ENCODE peak calls at places on chromosome 12, in ten cellular contexts. One of them, this sample, is unnamed.
A peak's percentile ranks its signal among the peaks of the same experiment; 100 is the strongest.

GRCh38 chr12:51511546-51512260 is 79.3 kb upstream of the SCN8A start:
- DNase-seq in A549: no peak
- DNase-seq in K562: no peak
- DNase-seq in mesendoderm: no peak
- DNase-seq in thoracic aorta: no peak
- DNase-seq in H1: no peak
- DNase-seq in CD8-positive, alpha-beta T cell: no peak
- DNase-seq in adipocyte: no peak
- DNase-seq in thyroid gland: no peak
- DNase-seq in NT2/D1: no peak
- DNase-seq in this sample: peak; percentile 17

GRCh38 chr12:69007166-69007857 is 74.3 kb upstream of the CPM start:
- DNase-seq in A549: no peak
- DNase-seq in K562: no peak
- DNase-seq in mesendoderm: no peak
- DNase-seq in thoracic aorta: no peak
- DNase-seq in H1: no peak
- DNase-seq in CD8-positive, alpha-beta T cell: no peak
- DNase-seq in adipocyte: peak; percentile 82
- DNase-seq in thyroid gland: peak; percentile 35
- DNase-seq in NT2/D1: peak; percentile 86
- DNase-seq in this sample: peak; percentile 72

GRCh38 chr12:16884056-16884455 is 278.1 kb upstream of the LMO3 start:
- DNase-seq in A549: no peak
- DNase-seq in K562: no peak
- DNase-seq in mesendoderm: no peak
- DNase-seq in thoracic aorta: no peak
- DNase-seq in H1: no peak
- DNase-seq in CD8-positive, alpha-beta T cell: no peak
- DNase-seq in adipocyte: no peak
- DNase-seq in thyroid gland: no peak
- DNase-seq in NT2/D1: no peak
- DNase-seq in this sample: no peak

GRCh38 chr12:53300187-53300586 is 692 bp downstream of the MYG1 start:
- DNase-seq in A549: no peak
- DNase-seq in K562: no peak
- DNase-seq in mesendoderm: peak; percentile 25
- DNase-seq in thoracic aorta: no peak
- DNase-seq in H1: no peak
- DNase-seq in CD8-positive, alpha-beta T cell: no peak
- DNase-seq in adipocyte: peak; percentile 48
- DNase-seq in thyroid gland: no peak
- DNase-seq in NT2/D1: no peak
- DNase-seq in this sample: no peak

GRCh38 chr12:29640589-29641345 is 143.0 kb downstream of the TMTC1 start:
- DNase-seq in A549: no peak
- DNase-seq in K562: no peak
- DNase-seq in mesendoderm: peak; percentile 84
- DNase-seq in thoracic aorta: no peak
- DNase-seq in H1: no peak
- DNase-seq in CD8-positive, alpha-beta T cell: no peak
- DNase-seq in adipocyte: peak; percentile 41
- DNase-seq in thyroid gland: no peak
- DNase-seq in NT2/D1: peak; percentile 88
- DNase-seq in this sample: peak; percentile 97

GRCh38 chr12:93902736-93903562 is 225.8 kb downstream of the CRADD start:
- DNase-seq in A549: no peak
- DNase-seq in K562: no peak
- DNase-seq in mesendoderm: no peak
- DNase-seq in thoracic aorta: no peak
- DNase-seq in H1: no peak
- DNase-seq in CD8-positive, alpha-beta T cell: no peak
- DNase-seq in adipocyte: no peak
- DNase-seq in thyroid gland: no peak
- DNase-seq in NT2/D1: no peak
- DNase-seq in this sample: no peak

GRCh38 chr12:130354407-130354806 is 16.7 kb downstream of the PIWIL1 start:
- DNase-seq in A549: no peak
- DNase-seq in K562: no peak
- DNase-seq in mesendoderm: peak; percentile 37
- DNase-seq in thoracic aorta: no peak
- DNase-seq in H1: no peak
- DNase-seq in CD8-positive, alpha-beta T cell: no peak
- DNase-seq in adipocyte: no peak
- DNase-seq in thyroid gland: peak; percentile 26
- DNase-seq in NT2/D1: no peak
- DNase-seq in this sample: peak; percentile 69

GRCh38 chr12:105212431-105212830 is 23.5 kb downstream of the APPL2 start:
- DNase-seq in A549: no peak
- DNase-seq in K562: no peak
- DNase-seq in mesendoderm: no peak
- DNase-seq in thoracic aorta: no peak
- DNase-seq in H1: no peak
- DNase-seq in CD8-positive, alpha-beta T cell: no peak
- DNase-seq in adipocyte: peak; percentile 67
- DNase-seq in thyroid gland: no peak
- DNase-seq in NT2/D1: no peak
- DNase-seq in this sample: no peak

GRCh38 chr12:53737951-53738833 is 10.9 kb upstream of the CALCOCO1 start:
- DNase-seq in A549: no peak
- DNase-seq in K562: peak; percentile 70
- DNase-seq in mesendoderm: peak; percentile 30
- DNase-seq in thoracic aorta: no peak
- DNase-seq in H1: peak; percentile 92
- DNase-seq in CD8-positive, alpha-beta T cell: peak; percentile 40
- DNase-seq in adipocyte: no peak
- DNase-seq in thyroid gland: peak; percentile 59
- DNase-seq in NT2/D1: no peak
- DNase-seq in this sample: peak; percentile 94

GRCh38 chr12:1093166-1093751 is 102.2 kb downstream of the ERC1 start:
- DNase-seq in A549: peak; percentile 20
- DNase-seq in K562: peak; percentile 12
- DNase-seq in mesendoderm: peak; percentile 78
- DNase-seq in thoracic aorta: no peak
- DNase-seq in H1: no peak
- DNase-seq in CD8-positive, alpha-beta T cell: no peak
- DNase-seq in adipocyte: peak; percentile 82
- DNase-seq in thyroid gland: no peak
- DNase-seq in NT2/D1: peak; percentile 74
- DNase-seq in this sample: peak; percentile 80

GRCh38 chr12:103962493-103962892 is 3.2 kb upstream of the TDG start:
- DNase-seq in A549: no peak
- DNase-seq in K562: no peak
- DNase-seq in mesendoderm: peak; percentile 57
- DNase-seq in thoracic aorta: no peak
- DNase-seq in H1: no peak
- DNase-seq in CD8-positive, alpha-beta T cell: no peak
- DNase-seq in adipocyte: no peak
- DNase-seq in thyroid gland: no peak
- DNase-seq in NT2/D1: no peak
- DNase-seq in this sample: no peak

GRCh38 chr12:57883057-57883456 is 36.5 kb upstream of the CTDSP2 start:
- DNase-seq in A549: no peak
- DNase-seq in K562: no peak
- DNase-seq in mesendoderm: no peak
- DNase-seq in thoracic aorta: no peak
- DNase-seq in H1: no peak
- DNase-seq in CD8-positive, alpha-beta T cell: no peak
- DNase-seq in adipocyte: no peak
- DNase-seq in thyroid gland: no peak
- DNase-seq in NT2/D1: no peak
- DNase-seq in this sample: no peak

GRCh38 chr12:14514946-14515345 is 52.7 kb downstream of the PLBD1 start:
- DNase-seq in A549: no peak
- DNase-seq in K562: no peak
- DNase-seq in mesendoderm: no peak
- DNase-seq in thoracic aorta: no peak
- DNase-seq in H1: no peak
- DNase-seq in CD8-positive, alpha-beta T cell: no peak
- DNase-seq in adipocyte: no peak
- DNase-seq in thyroid gland: no peak
- DNase-seq in NT2/D1: no peak
- DNase-seq in this sample: no peak

GRCh38 chr12:53063708-53064612 is 14.1 kb downstream of the TNS2 start:
- DNase-seq in A549: no peak
- DNase-seq in K562: no peak
- DNase-seq in mesendoderm: no peak
- DNase-seq in thoracic aorta: no peak
- DNase-seq in H1: no peak
- DNase-seq in CD8-positive, alpha-beta T cell: no peak
- DNase-seq in adipocyte: peak; percentile 72
- DNase-seq in thyroid gland: no peak
- DNase-seq in NT2/D1: no peak
- DNase-seq in this sample: peak; percentile 44

GRCh38 chr12:613996-614726 is 49.1 kb downstream of the NINJ2 start:
- DNase-seq in A549: no peak
- DNase-seq in K562: no peak
- DNase-seq in mesendoderm: peak; percentile 69
- DNase-seq in thoracic aorta: no peak
- DNase-seq in H1: peak; percentile 53
- DNase-seq in CD8-positive, alpha-beta T cell: peak; percentile 50
- DNase-seq in adipocyte: no peak
- DNase-seq in thyroid gland: no peak
- DNase-seq in NT2/D1: no peak
- DNase-seq in this sample: peak; percentile 86

GRCh38 chr12:645563-646071 is 17.6 kb downstream of the NINJ2 start:
- DNase-seq in A549: no peak
- DNase-seq in K562: no peak
- DNase-seq in mesendoderm: peak; percentile 35
- DNase-seq in thoracic aorta: no peak
- DNase-seq in H1: no peak
- DNase-seq in CD8-positive, alpha-beta T cell: no peak
- DNase-seq in adipocyte: peak; percentile 46
- DNase-seq in thyroid gland: peak; percentile 75
- DNase-seq in NT2/D1: no peak
- DNase-seq in this sample: peak; percentile 42

GRCh38 chr12:11719678-11720099 is 70.2 kb downstream of the ETV6 start:
- DNase-seq in A549: no peak
- DNase-seq in K562: no peak
- DNase-seq in mesendoderm: peak; percentile 95
- DNase-seq in thoracic aorta: peak; percentile 60
- DNase-seq in H1: no peak
- DNase-seq in CD8-positive, alpha-beta T cell: no peak
- DNase-seq in adipocyte: peak; percentile 87
- DNase-seq in thyroid gland: no peak
- DNase-seq in NT2/D1: peak; percentile 72
- DNase-seq in this sample: peak; percentile 84
- H3K4me1 ChIP-seq in A549: peaks cover 3% of the 10 kb centered on the region
- H3K4me1 ChIP-seq in K562: peaks cover 2% of the 10 kb centered on the region
- H3K4me1 ChIP-seq in mesendoderm: peaks cover 25% of the 10 kb centered on the region
- H3K4me1 ChIP-seq in thoracic aorta: peaks cover 29% of the 10 kb centered on the region
- H3K4me1 ChIP-seq in H1: peaks cover 17% of the 10 kb centered on the region
- H3K4me1 ChIP-seq in CD8-positive, alpha-beta T cell: no peaks in the 10 kb centered on the region
- H3K4me1 ChIP-seq in adipocyte: peaks cover 41% of the 10 kb centered on the region
- H3K4me1 ChIP-seq in thyroid gland: peaks cover 9% of the 10 kb centered on the region
- H3K4me1 ChIP-seq in NT2/D1: peaks cover 25% of the 10 kb centered on the region
- H3K4me1 ChIP-seq in this sample: peaks cover 50% of the 10 kb centered on the region

DNA sequence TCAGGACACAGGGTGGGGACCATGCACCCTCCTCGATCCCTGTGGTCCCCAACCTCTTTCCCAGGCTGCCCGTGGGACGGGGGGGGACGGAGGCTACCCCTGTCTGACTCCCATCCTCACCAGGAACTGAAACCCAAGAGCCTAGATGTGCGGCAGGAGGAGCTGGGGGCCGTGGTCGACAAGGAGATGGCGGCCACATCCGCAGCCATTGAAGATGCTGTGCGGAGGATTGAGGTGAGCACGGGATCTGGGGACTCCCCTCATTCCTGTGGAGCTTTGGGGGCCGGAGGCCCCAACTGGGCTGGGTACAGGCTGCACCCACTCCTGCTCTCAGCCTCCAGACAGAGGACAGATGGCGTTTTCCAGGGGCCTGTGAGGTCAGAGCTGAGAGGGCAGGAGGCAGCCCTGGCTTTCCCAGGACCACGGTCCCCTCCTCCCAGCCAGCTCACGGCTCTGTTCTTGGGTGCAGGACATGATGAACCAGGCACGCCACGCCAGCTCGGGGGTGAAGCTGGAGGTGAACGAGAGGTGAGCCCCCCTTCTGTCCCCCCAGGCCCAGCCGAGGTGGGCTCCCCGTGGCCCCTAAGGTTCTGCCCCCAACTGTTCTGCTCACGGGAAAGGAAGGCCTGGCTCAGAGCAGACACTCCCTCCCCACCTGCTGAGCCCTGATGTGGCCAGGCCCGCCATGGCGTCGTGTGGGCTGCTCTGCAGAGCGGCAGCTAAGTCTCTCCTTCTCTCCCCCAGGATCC is 24.2 kb downstream of the HIP1R start:
- DNase-seq in A549: no peak
- DNase-seq in K562: no peak
- DNase-seq in mesendoderm: no peak
- DNase-seq in thoracic aorta: no peak
- DNase-seq in H1: no peak
- DNase-seq in CD8-positive, alpha-beta T cell: peak; percentile 31
- DNase-seq in adipocyte: no peak
- DNase-seq in thyroid gland: no peak
- DNase-seq in NT2/D1: no peak
- DNase-seq in this sample: no peak
- H3K4me3 ChIP-seq in A549: no peak overlapping the region
- H3K4me3 ChIP-seq in K562: no peak overlapping the region
- H3K4me3 ChIP-seq in mesendoderm: no peak overlapping the region
- H3K4me3 ChIP-seq in thoracic aorta: no peak overlapping the region
- H3K4me3 ChIP-seq in H1: no peak overlapping the region
- H3K4me3 ChIP-seq in CD8-positive, alpha-beta T cell: no peak overlapping the region
- H3K4me3 ChIP-seq in adipocyte: no peak overlapping the region
- H3K4me3 ChIP-seq in thyroid gland: no peak overlapping the region
- H3K4me3 ChIP-seq in NT2/D1: no peak overlapping the region
- H3K4me3 ChIP-seq in this sample: no peak overlapping the region

GRCh38 chr12:11686135-11686534 is 36.7 kb downstream of the ETV6 start:
- DNase-seq in A549: no peak
- DNase-seq in K562: no peak
- DNase-seq in mesendoderm: no peak
- DNase-seq in thoracic aorta: no peak
- DNase-seq in H1: no peak
- DNase-seq in CD8-positive, alpha-beta T cell: no peak
- DNase-seq in adipocyte: no peak
- DNase-seq in thyroid gland: no peak
- DNase-seq in NT2/D1: no peak
- DNase-seq in this sample: no peak
- H3K4me1 ChIP-seq in A549: no peaks in the 10 kb centered on the region
- H3K4me1 ChIP-seq in K562: no peaks in the 10 kb centered on the region
- H3K4me1 ChIP-seq in mesendoderm: peaks cover 10% of the 10 kb centered on the region
- H3K4me1 ChIP-seq in thoracic aorta: peaks cover 46% of the 10 kb centered on the region
- H3K4me1 ChIP-seq in H1: no peaks in the 10 kb centered on the region
- H3K4me1 ChIP-seq in CD8-positive, alpha-beta T cell: no peaks in the 10 kb centered on the region
- H3K4me1 ChIP-seq in adipocyte: peaks cover 44% of the 10 kb centered on the region
- H3K4me1 ChIP-seq in thyroid gland: no peaks in the 10 kb centered on the region
- H3K4me1 ChIP-seq in NT2/D1: peaks cover 10% of the 10 kb centered on the region
- H3K4me1 ChIP-seq in this sample: peaks cover 11% of the 10 kb centered on the region

DNA sequence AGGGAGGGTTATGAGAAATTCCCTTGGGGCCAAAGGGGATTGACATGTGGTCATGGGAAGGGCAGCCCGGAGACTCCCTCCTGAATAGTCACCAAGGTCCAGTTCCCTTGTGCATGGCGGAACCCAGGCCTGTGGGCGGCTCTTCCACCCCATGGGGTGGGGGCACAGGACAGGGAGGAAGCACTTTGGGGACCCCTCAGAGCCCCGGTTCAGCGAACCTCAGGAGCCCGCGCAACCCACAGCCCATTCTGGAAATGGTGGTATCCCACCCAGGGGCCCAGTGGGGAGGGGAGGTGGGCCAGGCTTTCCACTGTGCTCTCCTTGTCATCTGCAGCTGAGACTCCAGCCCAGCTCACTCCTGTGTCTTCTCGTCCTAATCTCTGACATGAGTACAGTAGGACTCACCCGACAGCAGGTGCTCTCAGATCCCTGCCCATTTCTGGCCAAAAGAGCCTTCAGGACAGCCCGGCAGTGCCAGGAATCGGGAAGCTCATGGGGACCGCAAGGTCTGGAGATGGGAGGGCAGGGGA is 255.2 kb upstream of the SFSWAP start:
- DNase-seq in A549: no peak
- DNase-seq in K562: no peak
- DNase-seq in mesendoderm: no peak
- DNase-seq in thoracic aorta: no peak
- DNase-seq in H1: no peak
- DNase-seq in CD8-positive, alpha-beta T cell: no peak
- DNase-seq in adipocyte: no peak
- DNase-seq in thyroid gland: no peak
- DNase-seq in NT2/D1: no peak
- DNase-seq in this sample: no peak
- H3K4me3 ChIP-seq in A549: no peak overlapping the region
- H3K4me3 ChIP-seq in K562: no peak overlapping the region
- H3K4me3 ChIP-seq in mesendoderm: no peak overlapping the region
- H3K4me3 ChIP-seq in thoracic aorta: no peak overlapping the region
- H3K4me3 ChIP-seq in H1: no peak overlapping the region
- H3K4me3 ChIP-seq in CD8-positive, alpha-beta T cell: no peak overlapping the region
- H3K4me3 ChIP-seq in adipocyte: no peak overlapping the region
- H3K4me3 ChIP-seq in thyroid gland: no peak overlapping the region
- H3K4me3 ChIP-seq in NT2/D1: no peak overlapping the region
- H3K4me3 ChIP-seq in this sample: no peak overlapping the region

This sample was measured in endodermal cell.